ENCODE peak calls at places on chromosomes 1 and 21, in four cellular contexts. Y, N, C and A are unnamed samples.

GRCh38 chr1:227416156-227416865 is 98.0 kb upstream of the CDC42BPA start:
- DNase-seq in Y (no peak), N (no peak), C (no peak), A (no peak)

GRCh38 chr1:169129109-169129789 is 22.8 kb downstream of the ATP1B1 start:
- DNase-seq in Y (no peak), N (no peak), C (no peak), A (no peak)

GRCh38 chr1:204341380-204341779 is 18.3 kb downstream of the PLEKHA6 start:
- DNase-seq in Y (peak), N (no peak), C (no peak), A (no peak)

GRCh38 chr1:3471356-3472087 is 17.1 kb downstream of the ARHGEF16 start:
- DNase-seq in Y (peak), N (no peak), C (peak), A (peak)

GRCh38 chr1:12342261-12343003 is 112.6 kb downstream of the VPS13D start:
- DNase-seq in Y (peak), N (no peak), C (no peak), A (no peak)

GRCh38 chr1:246641394-246641793 is 75.1 kb downstream of the CNST start:
- DNase-seq in Y (no peak), N (no peak), C (no peak), A (no peak)

GRCh38 chr1:2231667-2232254 is 3.6 kb downstream of the SKI start:
- DNase-seq in Y (peak), N (no peak), C (no peak), A (peak)

GRCh38 chr1:202130816-202131522 is 8.3 kb downstream of the GPR37L1 start:
- DNase-seq in Y (no peak), N (no peak), C (no peak), A (no peak)

GRCh38 chr1:35345439-35345981 is 77.0 kb downstream of the ZMYM4 start:
- DNase-seq in Y (peak), N (no peak), C (no peak), A (no peak)

GRCh38 chr1:111603979-111604378 is 15.6 kb upstream of the RAP1A start:
- DNase-seq in Y (no peak), N (no peak), C (no peak), A (no peak)

GRCh38 chr1:54570161-54570560 is 22.1 kb downstream of the ACOT11 start:
- DNase-seq in Y (no peak), N (no peak), C (no peak), A (no peak)

GRCh38 chr1:160158031-160158430 is 6.6 kb downstream of the ATP1A4 start:
- DNase-seq in Y (no peak), N (no peak), C (no peak), A (no peak)

GRCh38 chr1:98991127-98992003 is 13.3 kb downstream of the PLPPR5 start:
- DNase-seq in Y (peak), N (peak), C (no peak), A (no peak)

GRCh38 chr1:18079941-18080340 is 27.7 kb upstream of the IGSF21 start:
- DNase-seq in Y (no peak), N (no peak), C (no peak), A (no peak)

GRCh38 chr1:239389703-239390102 is 3.3 kb downstream of the CHRM3 start:
- DNase-seq in Y (no peak), N (no peak), C (no peak), A (no peak)

GRCh38 chr1:172746091-172746949 is 87.4 kb downstream of the FASLG start:
- DNase-seq in Y (peak), N (peak), C (no peak), A (no peak)

GRCh38 chr1:114386129-114387037 is 124.6 kb downstream of the TRIM33 start:
- DNase-seq in Y (no peak), N (no peak), C (no peak), A (peak)
- TF ChIP-seq BRCA1 in Y (no peak), N (no peak), C (no peak), A (no peak)

GRCh38 chr21:35297665-35298064 is 248.6 kb upstream of the RUNX1 start:
- DNase-seq in Y (no peak), N (no peak), C (no peak), A (no peak)
- TF ChIP-seq BRCA1 in Y (no peak), N (no peak), C (no peak), A (no peak)

GRCh38 chr21:15023782-15024181 is 41.0 kb downstream of the NRIP1 start:
- DNase-seq in Y (no peak), N (no peak), C (no peak), A (no peak)

GRCh38 chr21:15028186-15028585 is 36.6 kb downstream of the NRIP1 start:
- DNase-seq in Y (no peak), N (no peak), C (no peak), A (no peak)

GRCh38 chr21:15029077-15029476 is 35.7 kb downstream of the NRIP1 start:
- DNase-seq in Y (no peak), N (no peak), C (no peak), A (no peak)

GRCh38 chr21:15027056-15027455 is 37.7 kb downstream of the NRIP1 start:
- DNase-seq in Y (no peak), N (no peak), C (no peak), A (no peak)

GRCh38 chr21:15026370-15026769 is 38.4 kb downstream of the NRIP1 start:
- DNase-seq in Y (no peak), N (no peak), C (no peak), A (no peak)
- TF ChIP-seq BRCA1 in Y (no peak), N (no peak), C (no peak), A (no peak)

GRCh38 chr1:165678509-165678908 is 19.9 kb downstream of the ALDH9A1 start:
- DNase-seq in Y (no peak), N (no peak), C (no peak), A (no peak)
- TF ChIP-seq BRCA1 in Y (no peak), N (no peak), C (no peak), A (no peak)

GRCh38 chr1:82464362-82464931 is 663.7 kb downstream of the ADGRL2 start:
- DNase-seq in Y (no peak), N (no peak), C (no peak), A (no peak)

GRCh38 chr1:82466894-82467293 is 666.2 kb downstream of the ADGRL2 start:
- DNase-seq in Y (no peak), N (no peak), C (no peak), A (no peak)

DNA sequence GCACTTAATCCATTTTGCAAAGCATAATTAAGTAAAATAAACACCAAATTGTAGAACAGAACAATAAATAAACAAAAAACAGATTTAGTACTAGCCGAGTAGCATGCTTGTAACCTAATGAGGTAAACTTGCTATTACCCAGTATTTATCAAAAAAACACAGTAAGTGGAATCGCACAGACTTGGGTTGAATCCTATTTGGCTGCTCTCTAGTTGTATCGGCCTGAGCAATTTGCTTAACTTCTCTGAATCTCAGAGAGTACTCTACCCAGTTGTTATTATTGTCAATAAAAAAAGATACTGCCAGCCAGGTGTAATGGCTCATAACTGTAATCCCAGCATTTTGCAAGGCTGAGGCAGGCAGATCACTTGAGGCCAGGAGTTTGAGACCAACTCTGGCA is 664.3 kb downstream of the ADGRL2 start:
- DNase-seq in Y (no peak), N (no peak), C (no peak), A (no peak)
- TF ChIP-seq BRCA1 in Y (no peak), N (no peak), C (no peak), A (no peak)

GRCh38 chr1:83909687-83910086 is 89.2 kb downstream of the TTLL7 start:
- DNase-seq in Y (no peak), N (no peak), C (no peak), A (no peak)
- TF ChIP-seq BRCA1 in Y (no peak), N (no peak), C (no peak), A (no peak)

DNA sequence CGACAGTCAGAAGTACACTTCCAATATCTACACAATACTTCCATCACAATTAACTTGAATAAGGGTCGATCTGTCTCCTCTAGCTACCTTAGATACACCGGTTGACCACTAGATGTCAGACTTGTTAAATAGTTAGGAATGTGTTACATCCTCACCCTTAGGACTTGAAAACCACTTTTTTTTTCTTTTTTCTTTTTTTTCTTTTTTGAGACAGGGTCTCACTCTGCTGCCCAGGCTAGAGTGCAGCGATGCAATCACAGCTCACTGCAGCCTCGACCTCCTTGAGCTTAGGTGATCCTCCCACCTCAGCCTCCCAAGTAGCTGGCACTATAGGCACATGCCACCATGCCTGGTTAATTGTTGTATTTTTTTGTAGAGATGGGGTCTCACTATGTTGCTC is 120.4 kb upstream of the GREM2 start:
- DNase-seq in Y (peak), N (no peak), C (no peak), A (peak)
- TF ChIP-seq BRCA1 in Y (no peak), N (no peak), C (no peak), A (no peak)

DNA sequence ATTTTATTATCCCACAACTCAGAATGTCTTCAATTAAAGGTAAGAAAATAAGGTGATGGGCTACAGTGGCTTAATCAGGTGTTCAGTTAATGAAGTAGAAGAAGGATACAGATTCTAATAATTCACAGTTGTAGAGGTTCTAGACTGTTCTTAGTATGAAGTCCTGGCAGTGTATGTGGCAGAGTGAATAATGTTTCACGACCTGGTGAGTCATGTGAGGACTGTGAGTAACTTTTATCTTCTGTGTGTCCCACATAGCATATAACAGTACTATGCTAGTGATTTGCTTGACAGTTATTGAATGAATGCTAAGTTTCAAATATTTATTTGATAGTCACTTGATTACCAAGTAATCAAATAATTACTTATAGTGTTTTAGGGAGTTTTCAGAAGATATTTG is 20.0 kb downstream of the SLC16A4 start:
- DNase-seq in Y (no peak), N (no peak), C (no peak), A (no peak)
- TF ChIP-seq BRCA1 in Y (no peak), N (no peak), C (no peak), A (no peak)

GRCh38 chr1:45009296-45009865 is 1.7 kb downstream of the HECTD3 start:
- DNase-seq in Y (no peak), N (no peak), C (no peak), A (no peak)

GRCh38 chr1:45008076-45008475 is 3.0 kb downstream of the HECTD3 start:
- DNase-seq in Y (no peak), N (no peak), C (no peak), A (no peak)

GRCh38 chr1:45007311-45007710 is 3.8 kb downstream of the HECTD3 start:
- DNase-seq in Y (no peak), N (no peak), C (no peak), A (no peak)

GRCh38 chr1:45009956-45010854 is 919 bp downstream of the HECTD3 start:
- DNase-seq in Y (no peak), N (no peak), C (no peak), A (peak)

GRCh38 chr1:45008516-45008915 is 2.6 kb downstream of the HECTD3 start:
- DNase-seq in Y (no peak), N (no peak), C (no peak), A (no peak)
- TF ChIP-seq BRCA1 in Y (no peak), N (no peak), C (no peak), A (no peak)

DNA sequence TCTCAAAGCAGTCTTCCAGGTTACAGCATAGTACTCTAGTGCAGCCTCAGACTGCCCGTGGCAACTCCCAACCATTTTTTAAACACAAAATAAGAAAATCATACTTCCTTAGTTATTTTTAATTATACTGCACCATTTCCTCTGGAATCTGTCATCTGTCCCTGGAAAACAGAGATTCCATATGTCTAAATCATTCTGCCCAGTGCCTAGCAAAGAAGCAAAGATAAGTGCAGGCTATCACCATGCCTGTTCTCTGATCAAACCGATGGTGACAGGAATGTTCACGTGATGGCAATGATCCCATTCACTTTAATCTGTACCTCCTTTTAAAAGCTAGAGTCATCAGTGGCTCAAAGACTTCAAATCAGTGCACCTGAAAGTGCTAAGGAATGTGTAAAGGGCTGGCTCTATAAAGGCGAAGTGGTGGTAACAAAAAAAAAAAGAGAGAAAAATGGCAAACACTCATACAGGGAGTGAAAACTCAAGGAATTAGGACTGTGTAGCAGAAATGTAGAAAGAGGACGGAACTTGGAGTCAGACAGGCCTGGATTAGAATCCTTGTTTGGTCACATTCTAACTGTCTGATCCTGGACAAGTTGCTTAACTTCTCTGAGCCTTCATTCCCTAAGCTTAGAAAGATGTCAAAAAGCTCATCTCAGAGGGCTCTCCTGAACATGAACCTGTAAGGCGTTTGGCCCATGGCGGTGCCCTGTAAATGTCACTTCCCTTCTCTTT is 9.9 kb upstream of the CCN1 start:
- DNase-seq in Y (no peak), N (no peak), C (no peak), A (no peak)
- TF ChIP-seq BRCA1 in Y (no peak), N (no peak), C (no peak), A (no peak)